ENCODE peak calls at places on chromosome 1, in six cellular contexts. K is fibroblast of lung; V is pancreas; B is choroid plexus epithelial cell; P is CD8-positive, alpha-beta T cell; G is vagina. D is an unnamed sample.

GRCh38 chr1:156310962-156311361 is 11.9 kb upstream of the VHLL start:
- DNase-seq in K (peak; percentile 36), G (no peak), P (no peak), V (no peak), B (peak; percentile 44), D (no peak)

GRCh38 chr1:110055493-110056283 is 14.8 kb downstream of the ALX3 start:
- DNase-seq in K (peak; percentile 66), P (no peak), B (peak; percentile 84), V (no peak), G (no peak), D (no peak)

GRCh38 chr1:63923302-63923701 is 149.5 kb downstream of the ROR1 start:
- DNase-seq in V (no peak), K (no peak), P (no peak), G (no peak), B (no peak), D (no peak)

GRCh38 chr1:25544819-25545218 is 1.4 kb downstream of the LDLRAP1 start:
- DNase-seq in V (peak; percentile 68), G (no peak), P (no peak), K (no peak), B (no peak), D (no peak)

GRCh38 chr1:20486457-20487235 is 636 bp upstream of the CAMK2N1 start:
- DNase-seq in V (peak; percentile 74), B (no peak), K (peak; percentile 68), G (no peak), P (no peak), D (no peak)

GRCh38 chr1:25566730-25567341 is 23.4 kb downstream of the LDLRAP1 start:
- DNase-seq in K (peak; percentile 86), V (no peak), G (no peak), B (peak; percentile 97), P (peak; percentile 40), D (no peak)

GRCh38 chr1:212466913-212467650 is 34.4 kb downstream of the NENF start:
- DNase-seq in V (no peak), P (no peak), B (peak; percentile 41), G (no peak), K (no peak), D (no peak)

GRCh38 chr1:30912913-30913652 is 4.5 kb upstream of the SDC3 start:
- DNase-seq in B (no peak), G (no peak), V (no peak), K (no peak), P (no peak), D (no peak)

GRCh38 chr1:240293706-240294105 is 202.0 kb downstream of the FMN2 start:
- DNase-seq in G (no peak), K (peak; percentile 15), P (no peak), B (no peak), V (no peak), D (no peak)

GRCh38 chr1:118791094-118791691 is 196.9 kb downstream of the TBX15 start:
- DNase-seq in V (no peak), G (no peak), P (no peak), K (no peak), B (peak; percentile 13), D (no peak)

GRCh38 chr1:118788372-118788955 is 199.7 kb downstream of the TBX15 start:
- DNase-seq in K (peak; percentile 35), B (peak; percentile 96), P (no peak), G (no peak), V (no peak), D (peak; percentile 2)

GRCh38 chr1:118785246-118785645 is 202.9 kb downstream of the TBX15 start:
- DNase-seq in B (peak; percentile 70), V (no peak), G (no peak), P (no peak), K (peak; percentile 1), D (no peak)

GRCh38 chr1:118783095-118783758 is 204.9 kb downstream of the TBX15 start:
- DNase-seq in K (no peak), P (no peak), B (peak; percentile 14), V (no peak), G (no peak), D (no peak)

GRCh38 chr1:118786454-118787155 is 201.5 kb downstream of the TBX15 start:
- DNase-seq in V (no peak), P (no peak), G (no peak), B (peak; percentile 15), K (no peak), D (no peak)
- H3K4me3 ChIP-seq in V (no peak overlapping the region), P (no peak overlapping the region), G (no peak overlapping the region), B (no peak overlapping the region), K (no peak overlapping the region), D (no peak overlapping the region)

GRCh38 chr1:91015794-91016550 is 5.9 kb downstream of the ZNF644 start:
- DNase-seq in G (no peak), V (no peak), B (peak; percentile 34), P (no peak), K (peak; percentile 40), D (no peak)

GRCh38 chr1:91020486-91020885 is 1.3 kb downstream of the ZNF644 start:
- DNase-seq in V (no peak), P (no peak), B (peak; percentile 18), G (no peak), K (no peak), D (no peak)

GRCh38 chr1:91020967-91021685 is 709 bp downstream of the ZNF644 start:
- DNase-seq in G (peak; percentile 90), V (peak; percentile 81), P (peak; percentile 45), B (peak; percentile 87), K (peak; percentile 90), D (no peak)

GRCh38 chr1:91015358-91015780 is 6.5 kb downstream of the ZNF644 start:
- DNase-seq in K (no peak), G (no peak), B (no peak), P (no peak), V (no peak), D (no peak)

DNA sequence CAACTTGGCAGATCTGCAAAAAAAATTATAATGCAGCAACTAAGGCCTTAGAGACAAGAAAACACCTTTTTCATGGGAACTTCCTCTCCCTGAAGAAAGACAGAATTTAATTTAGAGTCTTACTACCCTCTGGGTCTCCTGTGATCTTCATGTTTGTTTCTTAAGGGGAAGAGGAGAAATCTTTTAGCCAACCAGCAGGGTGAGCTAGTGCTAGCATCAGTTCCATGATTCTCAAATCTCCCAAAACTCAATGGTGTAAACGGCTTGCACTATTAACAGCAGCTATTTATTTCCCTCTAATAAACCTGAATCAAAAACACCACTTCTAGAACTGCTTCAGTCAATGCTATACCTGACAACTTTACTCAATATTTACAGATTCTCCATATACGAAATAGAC is 3.8 kb downstream of the ZNF644 start:
- DNase-seq in V (no peak), K (no peak), G (no peak), B (peak; percentile 58), P (no peak), D (no peak)
- TF ChIP-seq CTCF in V (no peak), K (peak; percentile 48), G (no peak), B (peak; percentile 58), P (peak; percentile 22), D (peak; percentile 35)

DNA sequence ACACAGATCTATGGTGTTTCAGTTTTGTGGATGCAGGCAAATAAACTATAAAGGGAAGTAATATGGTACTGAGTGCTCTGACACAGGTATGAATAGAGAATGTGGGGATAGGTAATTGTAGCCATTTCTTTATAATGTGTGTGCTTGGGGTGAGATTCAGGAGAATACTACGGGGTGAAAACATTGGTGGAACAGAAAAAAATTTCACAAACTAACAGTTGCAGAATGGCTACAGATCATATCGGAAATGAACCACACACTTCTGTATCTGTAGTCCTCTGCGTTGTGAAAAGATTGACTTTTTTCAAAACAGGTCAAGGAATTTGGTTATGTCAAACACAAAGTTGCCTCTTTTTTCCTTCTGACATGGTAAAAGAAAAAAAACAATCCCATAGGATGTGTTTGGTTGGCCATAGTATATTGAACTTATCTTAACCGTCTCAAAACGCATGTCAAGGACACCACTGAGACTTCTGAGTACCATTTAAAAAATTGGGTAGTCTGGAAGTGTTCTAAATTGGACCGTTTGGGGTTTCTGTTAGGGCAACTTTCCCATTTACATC is 1.1 kb upstream of the CDC73 start:
- DNase-seq in V (no peak), G (no peak), K (no peak), P (no peak), B (no peak), D (no peak)
- H3K4me3 ChIP-seq in V (no peak overlapping the region), G (peak overlapping the region; percentile 82), K (peak overlapping the region; percentile 82), P (no peak overlapping the region), B (peak overlapping the region; percentile 92), D (peak overlapping the region; percentile 66)

DNA sequence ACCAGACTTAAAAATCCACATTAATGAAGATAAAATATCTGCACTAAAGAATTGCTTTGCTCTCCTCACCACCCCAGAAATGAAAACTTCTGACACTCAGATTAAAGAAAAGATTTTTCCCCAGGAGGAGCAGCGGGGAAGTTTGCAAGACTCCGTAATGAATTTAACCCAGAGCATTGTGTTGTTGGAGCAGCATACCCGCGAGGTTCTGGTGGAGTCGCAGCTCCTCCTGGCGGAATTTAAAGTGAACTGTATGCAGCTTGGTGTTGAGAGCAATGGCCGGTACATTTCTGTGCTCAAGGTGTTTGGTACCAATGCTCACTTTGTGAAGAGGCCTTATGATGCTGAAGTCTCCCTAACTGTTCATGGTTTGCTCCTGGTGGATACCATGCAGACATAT is 46.4 kb downstream of the VPS13D start:
- DNase-seq in B (peak; percentile 85), G (no peak), V (no peak), P (no peak), K (peak; percentile 19), D (no peak)
- TF ChIP-seq CTCF in B (peak; percentile 84), G (peak; percentile 37), V (no peak), P (no peak), K (peak; percentile 47), D (peak; percentile 34)